ENCODE peak calls at places on chromosomes 5 and 9, in six cellular contexts. C is HFFc6; H is sciatic nerve; P is RWPE1; N is activated CD4-positive, CD25-positive, alpha-beta regulatory T cell; U is AG04450. Y is an unnamed sample.

GRCh38 chr5:123098767-123099513 is 9.9 kb downstream of the PRDM6 start:
- DNase-seq in C (no peak), H (no peak), P (no peak), N (no peak), U (no peak), Y (no peak)

GRCh38 chr5:39449572-39449971 is 24.8 kb upstream of the DAB2 start:
- DNase-seq in C (no peak), H (no peak), P (no peak), N (no peak), U (no peak), Y (no peak)

GRCh38 chr5:172407241-172407691 is 47.1 kb downstream of the SH3PXD2B start:
- DNase-seq in C (peak; percentile 6), H (no peak), P (no peak), N (no peak), U (no peak), Y (no peak)

GRCh38 chr5:56327810-56328209 is 94.7 kb upstream of the ANKRD55 start:
- DNase-seq in C (no peak), H (no peak), P (no peak), N (no peak), U (no peak), Y (no peak)

GRCh38 chr5:43926923-43927322 is 323.9 kb downstream of the NNT start:
- DNase-seq in C (no peak), H (no peak), P (no peak), N (no peak), U (no peak), Y (no peak)

GRCh38 chr9:135575995-135576631 is 14.6 kb downstream of the PAEP start:
- DNase-seq in C (no peak), H (no peak), P (no peak), N (no peak), U (no peak), Y (no peak)

GRCh38 chr9:126626117-126627022 is 12.6 kb downstream of the LMX1B start:
- DNase-seq in C (no peak), H (no peak), P (no peak), N (no peak), U (no peak), Y (no peak)

GRCh38 chr5:113806250-113806649 is 292.8 kb downstream of the YTHDC2 start:
- DNase-seq in C (peak; percentile 32), H (no peak), P (no peak), N (no peak), U (no peak), Y (no peak)

GRCh38 chr5:81045389-81045807 is 85.2 kb downstream of the RASGRF2 start:
- DNase-seq in C (no peak), H (no peak), P (no peak), N (no peak), U (no peak), Y (no peak)

GRCh38 chr5:14414615-14415515 is 166.7 kb upstream of the OTULINL start:
- DNase-seq in C (no peak), H (no peak), P (no peak), N (no peak), U (no peak), Y (no peak)

GRCh38 chr9:65458992-65459391 is 174.0 kb upstream of the FOXD4L5 start:
- DNase-seq in C (no peak), H (no peak), P (no peak), N (no peak), U (no peak), Y (no peak)

GRCh38 chr9:132849168-132849831 is 28.8 kb downstream of the AK8 start:
- DNase-seq in C (no peak), H (no peak), P (no peak), N (no peak), U (no peak), Y (peak; percentile 68)

GRCh38 chr9:69932901-69933300 is 110.7 kb upstream of the MAMDC2 start:
- DNase-seq in C (peak; percentile 27), H (no peak), P (no peak), N (no peak), U (no peak), Y (no peak)

GRCh38 chr9:136538599-136539426 is 7.0 kb downstream of the NOTCH1 start:
- DNase-seq in C (no peak), H (no peak), P (peak; percentile 61), N (no peak), U (no peak), Y (no peak)

GRCh38 chr5:14337603-14338002 is 194.5 kb downstream of the TRIO start:
- DNase-seq in C (no peak), H (no peak), P (no peak), N (no peak), U (no peak), Y (no peak)

GRCh38 chr5:151298063-151298462 is 5.5 kb downstream of the SLC36A3 start:
- DNase-seq in C (no peak), H (no peak), P (peak; percentile 55), N (no peak), U (no peak), Y (peak; percentile 22)

GRCh38 chr9:122350577-122351355 is 20.1 kb upstream of the PTGS1 start:
- DNase-seq in C (peak; percentile 59), H (peak; percentile 90), P (peak; percentile 95), N (peak; percentile 56), U (peak; percentile 44), Y (peak; percentile 78)

GRCh38 chr5:142977363-142978051 is 207.3 kb downstream of the ARHGAP26 start:
- DNase-seq in C (peak; percentile 89), H (no peak), P (peak; percentile 81), N (no peak), U (peak; percentile 83), Y (no peak)

GRCh38 chr5:142201471-142201887 is 92.9 kb downstream of the NDFIP1 start:
- DNase-seq in C (peak; percentile 94), H (no peak), P (peak; percentile 66), N (no peak), U (peak; percentile 61), Y (no peak)

GRCh38 chr5:35956429-35956828 is 18.0 kb upstream of the CAPSL start:
- DNase-seq in C (peak; percentile 3), H (no peak), P (peak; percentile 36), N (no peak), U (no peak), Y (no peak)

GRCh38 chr9:20618361-20618799 is 3.9 kb downstream of the MLLT3 start:
- DNase-seq in C (peak; percentile 79), H (no peak), P (peak; percentile 54), N (no peak), U (no peak), Y (peak; percentile 78)

GRCh38 chr5:53360811-53361210 is 119.6 kb upstream of the FST start:
- DNase-seq in C (peak; percentile 75), H (no peak), P (peak; percentile 90), N (no peak), U (peak; percentile 53), Y (no peak)

GRCh38 chr5:173016621-173017046 is 33.1 kb downstream of the ATP6V0E1 start:
- DNase-seq in C (peak; percentile 38), H (peak; percentile 50), P (peak; percentile 38), N (no peak), U (no peak), Y (peak; percentile 2)

GRCh38 chr9:107973451-107973850 is 483.9 kb upstream of the KLF4 start:
- DNase-seq in C (no peak), H (no peak), P (no peak), N (no peak), U (no peak), Y (no peak)

GRCh38 chr5:159971931-159972461 is 36.9 kb upstream of the TTC1 start:
- DNase-seq in C (no peak), H (peak; percentile 30), P (peak; percentile 34), N (no peak), U (no peak), Y (no peak)

GRCh38 chr5:104751969-104752368 is 1189.4 kb upstream of the NUDT12 start:
- DNase-seq in C (no peak), H (no peak), P (no peak), N (no peak), U (no peak), Y (no peak)

GRCh38 chr5:169933127-169933526 is 47.2 kb downstream of the INSYN2B start:
- DNase-seq in C (no peak), H (no peak), P (no peak), N (no peak), U (no peak), Y (peak; percentile 24)

GRCh38 chr5:59066367-59067163 is 483.7 kb downstream of the RAB3C start:
- DNase-seq in C (peak; percentile 48), H (no peak), P (no peak), N (no peak), U (no peak), Y (no peak)

GRCh38 chr9:137951597-137952490 is 74.3 kb downstream of the CACNA1B start:
- DNase-seq in C (no peak), H (no peak), P (no peak), N (no peak), U (no peak), Y (no peak)

GRCh38 chr9:77498891-77499290 is 149.2 kb downstream of the GNA14 start:
- DNase-seq in C (no peak), H (no peak), P (no peak), N (no peak), U (no peak), Y (no peak)

GRCh38 chr9:81622471-81623245 is 66.7 kb downstream of the TLE1 start:
- DNase-seq in C (no peak), H (no peak), P (no peak), N (no peak), U (no peak), Y (no peak)

Y was measured in NCI-H345.